ENCODE peak calls at places on chromosomes 12 and 14, in ten cellular contexts. One of them, this sample, is unnamed.

GRCh38 chr12:115149279-115149678 is 465.3 kb upstream of the TBX3 start:
- DNase-seq in type B pancreatic cell: no peak
- DNase-seq in SW480: no peak
- DNase-seq in NCI-H2081: no peak
- DNase-seq in CD4-positive, alpha-beta T cell: no peak
- DNase-seq in LoVo: no peak
- DNase-seq in NCI-H1417: no peak
- DNase-seq in endothelial cell: no peak
- DNase-seq in NCI-H1092 treated with DMSO at 0.1 percent for 48 hours: no peak
- DNase-seq in effector memory CD8-positive, alpha-beta T cell: no peak
- DNase-seq in this sample: no peak

GRCh38 chr12:30753233-30753632 is 1.5 kb downstream of the CAPRIN2 start:
- DNase-seq in endothelial cell: peak
- DNase-seq in type B pancreatic cell: no peak
- DNase-seq in NCI-H2081: no peak
- DNase-seq in NCI-H1417: no peak
- DNase-seq in LoVo: peak
- DNase-seq in NCI-H1092 treated with DMSO at 0.1 percent for 48 hours: no peak
- DNase-seq in effector memory CD8-positive, alpha-beta T cell: no peak
- DNase-seq in CD4-positive, alpha-beta T cell: no peak
- DNase-seq in SW480: peak
- DNase-seq in this sample: no peak

GRCh38 chr12:120091371-120092090 is 25.0 kb downstream of the RAB35 start:
- DNase-seq in endothelial cell: no peak
- DNase-seq in effector memory CD8-positive, alpha-beta T cell: no peak
- DNase-seq in CD4-positive, alpha-beta T cell: no peak
- DNase-seq in type B pancreatic cell: no peak
- DNase-seq in NCI-H1417: no peak
- DNase-seq in SW480: no peak
- DNase-seq in NCI-H1092 treated with DMSO at 0.1 percent for 48 hours: no peak
- DNase-seq in NCI-H2081: no peak
- DNase-seq in LoVo: no peak
- DNase-seq in this sample: no peak

GRCh38 chr14:72142328-72142727 is 210.1 kb downstream of the RGS6 start:
- DNase-seq in type B pancreatic cell: no peak
- DNase-seq in SW480: no peak
- DNase-seq in endothelial cell: no peak
- DNase-seq in NCI-H1417: peak
- DNase-seq in effector memory CD8-positive, alpha-beta T cell: no peak
- DNase-seq in CD4-positive, alpha-beta T cell: no peak
- DNase-seq in LoVo: no peak
- DNase-seq in NCI-H2081: no peak
- DNase-seq in NCI-H1092 treated with DMSO at 0.1 percent for 48 hours: no peak
- DNase-seq in this sample: peak

GRCh38 chr12:53510181-53510812 is 3.0 kb upstream of the NPFF start:
- DNase-seq in NCI-H1092 treated with DMSO at 0.1 percent for 48 hours: no peak
- DNase-seq in LoVo: no peak
- DNase-seq in CD4-positive, alpha-beta T cell: no peak
- DNase-seq in NCI-H1417: no peak
- DNase-seq in type B pancreatic cell: no peak
- DNase-seq in NCI-H2081: no peak
- DNase-seq in effector memory CD8-positive, alpha-beta T cell: no peak
- DNase-seq in SW480: no peak
- DNase-seq in endothelial cell: no peak
- DNase-seq in this sample: no peak

GRCh38 chr14:44316647-44317432 is 190.2 kb downstream of the FSCB start:
- DNase-seq in NCI-H1092 treated with DMSO at 0.1 percent for 48 hours: no peak
- DNase-seq in NCI-H1417: no peak
- DNase-seq in NCI-H2081: peak
- DNase-seq in CD4-positive, alpha-beta T cell: no peak
- DNase-seq in LoVo: peak
- DNase-seq in effector memory CD8-positive, alpha-beta T cell: no peak
- DNase-seq in endothelial cell: no peak
- DNase-seq in type B pancreatic cell: no peak
- DNase-seq in SW480: peak
- DNase-seq in this sample: peak

GRCh38 chr12:55830601-55831406 is 1.4 kb upstream of the DNAJC14 start:
- DNase-seq in NCI-H1092 treated with DMSO at 0.1 percent for 48 hours: peak
- DNase-seq in type B pancreatic cell: peak
- DNase-seq in CD4-positive, alpha-beta T cell: peak
- DNase-seq in SW480: peak
- DNase-seq in NCI-H1417: peak
- DNase-seq in endothelial cell: peak
- DNase-seq in NCI-H2081: peak
- DNase-seq in LoVo: no peak
- DNase-seq in effector memory CD8-positive, alpha-beta T cell: peak
- DNase-seq in this sample: no peak

GRCh38 chr12:27873010-27873409 is 93.0 kb upstream of the MANSC4 start:
- DNase-seq in NCI-H2081: no peak
- DNase-seq in effector memory CD8-positive, alpha-beta T cell: no peak
- DNase-seq in LoVo: no peak
- DNase-seq in endothelial cell: no peak
- DNase-seq in CD4-positive, alpha-beta T cell: no peak
- DNase-seq in type B pancreatic cell: no peak
- DNase-seq in NCI-H1092 treated with DMSO at 0.1 percent for 48 hours: no peak
- DNase-seq in SW480: no peak
- DNase-seq in NCI-H1417: no peak
- DNase-seq in this sample: no peak

GRCh38 chr14:71471604-71472003 is 460.6 kb upstream of the RGS6 start:
- DNase-seq in NCI-H2081: no peak
- DNase-seq in type B pancreatic cell: no peak
- DNase-seq in NCI-H1417: no peak
- DNase-seq in endothelial cell: no peak
- DNase-seq in SW480: no peak
- DNase-seq in LoVo: no peak
- DNase-seq in effector memory CD8-positive, alpha-beta T cell: no peak
- DNase-seq in CD4-positive, alpha-beta T cell: no peak
- DNase-seq in NCI-H1092 treated with DMSO at 0.1 percent for 48 hours: no peak
- DNase-seq in this sample: no peak

GRCh38 chr12:47941475-47942326 is 21.7 kb upstream of the TMEM106C start:
- DNase-seq in NCI-H2081: no peak
- DNase-seq in endothelial cell: no peak
- DNase-seq in NCI-H1417: no peak
- DNase-seq in SW480: no peak
- DNase-seq in LoVo: no peak
- DNase-seq in effector memory CD8-positive, alpha-beta T cell: no peak
- DNase-seq in CD4-positive, alpha-beta T cell: no peak
- DNase-seq in type B pancreatic cell: no peak
- DNase-seq in NCI-H1092 treated with DMSO at 0.1 percent for 48 hours: no peak
- DNase-seq in this sample: no peak

GRCh38 chr12:113271853-113272561 is 50.7 kb downstream of the TPCN1 start:
- DNase-seq in endothelial cell: no peak
- DNase-seq in NCI-H1417: no peak
- DNase-seq in NCI-H1092 treated with DMSO at 0.1 percent for 48 hours: no peak
- DNase-seq in effector memory CD8-positive, alpha-beta T cell: no peak
- DNase-seq in LoVo: no peak
- DNase-seq in NCI-H2081: no peak
- DNase-seq in CD4-positive, alpha-beta T cell: no peak
- DNase-seq in SW480: no peak
- DNase-seq in type B pancreatic cell: no peak
- DNase-seq in this sample: no peak

GRCh38 chr14:103398427-103399195 is 13.4 kb downstream of the MARK3 start:
- DNase-seq in NCI-H1417: no peak
- DNase-seq in endothelial cell: no peak
- DNase-seq in type B pancreatic cell: no peak
- DNase-seq in CD4-positive, alpha-beta T cell: no peak
- DNase-seq in NCI-H2081: no peak
- DNase-seq in effector memory CD8-positive, alpha-beta T cell: no peak
- DNase-seq in NCI-H1092 treated with DMSO at 0.1 percent for 48 hours: no peak
- DNase-seq in SW480: no peak
- DNase-seq in LoVo: no peak
- DNase-seq in this sample: no peak

GRCh38 chr14:34604990-34605389 is 25.0 kb downstream of the SNX6 start:
- DNase-seq in NCI-H1092 treated with DMSO at 0.1 percent for 48 hours: no peak
- DNase-seq in endothelial cell: no peak
- DNase-seq in SW480: no peak
- DNase-seq in NCI-H1417: no peak
- DNase-seq in effector memory CD8-positive, alpha-beta T cell: no peak
- DNase-seq in type B pancreatic cell: no peak
- DNase-seq in CD4-positive, alpha-beta T cell: no peak
- DNase-seq in NCI-H2081: no peak
- DNase-seq in LoVo: no peak
- DNase-seq in this sample: no peak

GRCh38 chr12:104643921-104644669 is 187.3 kb downstream of the CHST11 start:
- DNase-seq in SW480: no peak
- DNase-seq in type B pancreatic cell: no peak
- DNase-seq in NCI-H2081: peak
- DNase-seq in LoVo: peak
- DNase-seq in NCI-H1417: peak
- DNase-seq in CD4-positive, alpha-beta T cell: no peak
- DNase-seq in endothelial cell: no peak
- DNase-seq in effector memory CD8-positive, alpha-beta T cell: no peak
- DNase-seq in NCI-H1092 treated with DMSO at 0.1 percent for 48 hours: peak
- DNase-seq in this sample: peak

GRCh38 chr12:3203713-3204112 is 126.5 kb downstream of the TSPAN9 start:
- DNase-seq in effector memory CD8-positive, alpha-beta T cell: no peak
- DNase-seq in endothelial cell: no peak
- DNase-seq in SW480: peak
- DNase-seq in NCI-H1417: no peak
- DNase-seq in type B pancreatic cell: no peak
- DNase-seq in NCI-H1092 treated with DMSO at 0.1 percent for 48 hours: no peak
- DNase-seq in NCI-H2081: no peak
- DNase-seq in CD4-positive, alpha-beta T cell: no peak
- DNase-seq in LoVo: no peak
- DNase-seq in this sample: no peak

GRCh38 chr14:53044486-53044885 is 93.6 kb upstream of the FERMT2 start:
- DNase-seq in LoVo: no peak
- DNase-seq in NCI-H1417: no peak
- DNase-seq in NCI-H1092 treated with DMSO at 0.1 percent for 48 hours: no peak
- DNase-seq in NCI-H2081: no peak
- DNase-seq in CD4-positive, alpha-beta T cell: no peak
- DNase-seq in endothelial cell: no peak
- DNase-seq in SW480: no peak
- DNase-seq in effector memory CD8-positive, alpha-beta T cell: no peak
- DNase-seq in type B pancreatic cell: no peak
- DNase-seq in this sample: no peak

GRCh38 chr12:70571705-70572269 is 65.4 kb downstream of the PTPRB start:
- DNase-seq in NCI-H1092 treated with DMSO at 0.1 percent for 48 hours: no peak
- DNase-seq in type B pancreatic cell: no peak
- DNase-seq in NCI-H1417: no peak
- DNase-seq in NCI-H2081: no peak
- DNase-seq in LoVo: no peak
- DNase-seq in effector memory CD8-positive, alpha-beta T cell: no peak
- DNase-seq in SW480: no peak
- DNase-seq in CD4-positive, alpha-beta T cell: no peak
- DNase-seq in endothelial cell: no peak
- DNase-seq in this sample: no peak

GRCh38 chr12:106195638-106196037 is 52.2 kb downstream of the CKAP4 start:
- DNase-seq in SW480: no peak
- DNase-seq in NCI-H1417: no peak
- DNase-seq in effector memory CD8-positive, alpha-beta T cell: no peak
- DNase-seq in type B pancreatic cell: no peak
- DNase-seq in LoVo: no peak
- DNase-seq in NCI-H1092 treated with DMSO at 0.1 percent for 48 hours: no peak
- DNase-seq in CD4-positive, alpha-beta T cell: no peak
- DNase-seq in endothelial cell: no peak
- DNase-seq in NCI-H2081: no peak
- DNase-seq in this sample: no peak

GRCh38 chr12:68237068-68237467 is 11.5 kb upstream of the IL26 start:
- DNase-seq in effector memory CD8-positive, alpha-beta T cell: no peak
- DNase-seq in type B pancreatic cell: no peak
- DNase-seq in NCI-H1417: peak
- DNase-seq in NCI-H2081: no peak
- DNase-seq in LoVo: no peak
- DNase-seq in NCI-H1092 treated with DMSO at 0.1 percent for 48 hours: no peak
- DNase-seq in SW480: no peak
- DNase-seq in endothelial cell: no peak
- DNase-seq in CD4-positive, alpha-beta T cell: no peak
- DNase-seq in this sample: no peak

GRCh38 chr12:4286228-4286627 is 12.7 kb downstream of the CCND2 start:
- DNase-seq in CD4-positive, alpha-beta T cell: no peak
- DNase-seq in type B pancreatic cell: no peak
- DNase-seq in NCI-H1092 treated with DMSO at 0.1 percent for 48 hours: no peak
- DNase-seq in NCI-H1417: no peak
- DNase-seq in LoVo: no peak
- DNase-seq in SW480: no peak
- DNase-seq in endothelial cell: no peak
- DNase-seq in effector memory CD8-positive, alpha-beta T cell: no peak
- DNase-seq in NCI-H2081: no peak
- DNase-seq in this sample: no peak

GRCh38 chr12:34625116-34625515 is 602.8 kb downstream of the ALG10 start:
- DNase-seq in LoVo: peak
- DNase-seq in effector memory CD8-positive, alpha-beta T cell: no peak
- DNase-seq in NCI-H1417: no peak
- DNase-seq in NCI-H1092 treated with DMSO at 0.1 percent for 48 hours: no peak
- DNase-seq in endothelial cell: no peak
- DNase-seq in SW480: peak
- DNase-seq in NCI-H2081: no peak
- DNase-seq in type B pancreatic cell: no peak
- DNase-seq in CD4-positive, alpha-beta T cell: no peak
- DNase-seq in this sample: peak

GRCh38 chr14:74612346-74613021 is 447 bp upstream of the LTBP2 start:
- DNase-seq in NCI-H1417: peak
- DNase-seq in type B pancreatic cell: peak
- DNase-seq in SW480: peak
- DNase-seq in NCI-H1092 treated with DMSO at 0.1 percent for 48 hours: peak
- DNase-seq in LoVo: peak
- DNase-seq in CD4-positive, alpha-beta T cell: peak
- DNase-seq in effector memory CD8-positive, alpha-beta T cell: peak
- DNase-seq in endothelial cell: peak
- DNase-seq in NCI-H2081: peak
- DNase-seq in this sample: peak

GRCh38 chr12:116863275-116863767 is 17.9 kb downstream of the HRK start:
- DNase-seq in SW480: no peak
- DNase-seq in type B pancreatic cell: no peak
- DNase-seq in NCI-H1092 treated with DMSO at 0.1 percent for 48 hours: no peak
- DNase-seq in CD4-positive, alpha-beta T cell: no peak
- DNase-seq in NCI-H1417: peak
- DNase-seq in LoVo: no peak
- DNase-seq in endothelial cell: peak
- DNase-seq in effector memory CD8-positive, alpha-beta T cell: no peak
- DNase-seq in NCI-H2081: no peak
- DNase-seq in this sample: no peak

GRCh38 chr14:63308723-63309317 is 9.9 kb downstream of the GPHB5 start:
- DNase-seq in LoVo: peak
- DNase-seq in CD4-positive, alpha-beta T cell: no peak
- DNase-seq in NCI-H1417: peak
- DNase-seq in SW480: peak
- DNase-seq in endothelial cell: peak
- DNase-seq in type B pancreatic cell: no peak
- DNase-seq in NCI-H1092 treated with DMSO at 0.1 percent for 48 hours: peak
- DNase-seq in effector memory CD8-positive, alpha-beta T cell: no peak
- DNase-seq in NCI-H2081: peak
- DNase-seq in this sample: peak

GRCh38 chr14:47442206-47442605 is 233.2 kb downstream of the MDGA2 start:
- DNase-seq in type B pancreatic cell: no peak
- DNase-seq in LoVo: peak
- DNase-seq in effector memory CD8-positive, alpha-beta T cell: no peak
- DNase-seq in NCI-H1092 treated with DMSO at 0.1 percent for 48 hours: no peak
- DNase-seq in NCI-H2081: no peak
- DNase-seq in CD4-positive, alpha-beta T cell: no peak
- DNase-seq in NCI-H1417: no peak
- DNase-seq in SW480: peak
- DNase-seq in endothelial cell: peak
- DNase-seq in this sample: no peak

GRCh38 chr12:1367331-1367730 is 227.1 kb downstream of the FBXL14 start:
- DNase-seq in NCI-H2081: no peak
- DNase-seq in SW480: peak
- DNase-seq in NCI-H1417: no peak
- DNase-seq in effector memory CD8-positive, alpha-beta T cell: no peak
- DNase-seq in CD4-positive, alpha-beta T cell: no peak
- DNase-seq in LoVo: no peak
- DNase-seq in type B pancreatic cell: no peak
- DNase-seq in endothelial cell: no peak
- DNase-seq in NCI-H1092 treated with DMSO at 0.1 percent for 48 hours: no peak
- DNase-seq in this sample: no peak

GRCh38 chr12:96889273-96889933 is 17.7 kb upstream of the NEDD1 start:
- DNase-seq in CD4-positive, alpha-beta T cell: no peak
- DNase-seq in NCI-H2081: no peak
- DNase-seq in LoVo: peak
- DNase-seq in NCI-H1417: no peak
- DNase-seq in SW480: no peak
- DNase-seq in endothelial cell: no peak
- DNase-seq in NCI-H1092 treated with DMSO at 0.1 percent for 48 hours: no peak
- DNase-seq in effector memory CD8-positive, alpha-beta T cell: no peak
- DNase-seq in type B pancreatic cell: no peak
- DNase-seq in this sample: no peak

GRCh38 chr14:76473381-76474263 is 97.7 kb downstream of the ESRRB start:
- DNase-seq in effector memory CD8-positive, alpha-beta T cell: no peak
- DNase-seq in SW480: no peak
- DNase-seq in endothelial cell: no peak
- DNase-seq in NCI-H1417: peak
- DNase-seq in NCI-H2081: no peak
- DNase-seq in NCI-H1092 treated with DMSO at 0.1 percent for 48 hours: no peak
- DNase-seq in type B pancreatic cell: no peak
- DNase-seq in LoVo: no peak
- DNase-seq in CD4-positive, alpha-beta T cell: no peak
- DNase-seq in this sample: peak